ENCODE peak calls at places on chromosomes 5 and 9, in ten cellular contexts. One of them, this sample, is unnamed. For H3K4me1, the result is how much of the 10 kb centered on the place peaks cover.

GRCh38 chr5:175484322-175484721 is 6.0 kb downstream of the SFXN1 start:
- DNase-seq in tibial artery: no peak
- DNase-seq in GM23248: no peak
- DNase-seq in aorta: no peak
- DNase-seq in spleen: peak
- DNase-seq in CD4-positive, CD25-positive, alpha-beta regulatory T cell: no peak
- DNase-seq in adipocyte: no peak
- DNase-seq in hepatocyte: no peak
- DNase-seq in mammary epithelial cell: no peak
- DNase-seq in neural progenitor cell: no peak
- DNase-seq in this sample: no peak

GRCh38 chr9:106717686-106718085 is 145.3 kb upstream of the ZNF462 start:
- DNase-seq in hepatocyte: peak
- DNase-seq in mammary epithelial cell: peak
- DNase-seq in aorta: no peak
- DNase-seq in adipocyte: peak
- DNase-seq in neural progenitor cell: no peak
- DNase-seq in tibial artery: no peak
- DNase-seq in CD4-positive, CD25-positive, alpha-beta regulatory T cell: no peak
- DNase-seq in spleen: no peak
- DNase-seq in GM23248: peak
- DNase-seq in this sample: no peak

GRCh38 chr9:21933865-21934264 is 60.3 kb downstream of the CDKN2A start:
- DNase-seq in GM23248: peak
- DNase-seq in adipocyte: peak
- DNase-seq in hepatocyte: no peak
- DNase-seq in mammary epithelial cell: peak
- DNase-seq in tibial artery: no peak
- DNase-seq in spleen: no peak
- DNase-seq in neural progenitor cell: no peak
- DNase-seq in aorta: no peak
- DNase-seq in CD4-positive, CD25-positive, alpha-beta regulatory T cell: no peak
- DNase-seq in this sample: no peak

GRCh38 chr9:91036356-91036755 is 234.7 kb downstream of the SYK start:
- DNase-seq in aorta: no peak
- DNase-seq in hepatocyte: no peak
- DNase-seq in adipocyte: no peak
- DNase-seq in neural progenitor cell: no peak
- DNase-seq in GM23248: no peak
- DNase-seq in tibial artery: no peak
- DNase-seq in mammary epithelial cell: no peak
- DNase-seq in CD4-positive, CD25-positive, alpha-beta regulatory T cell: no peak
- DNase-seq in spleen: no peak
- DNase-seq in this sample: peak

GRCh38 chr5:83026930-83027687 is 50.1 kb downstream of the TMEM167A start:
- DNase-seq in mammary epithelial cell: no peak
- DNase-seq in tibial artery: no peak
- DNase-seq in hepatocyte: no peak
- DNase-seq in CD4-positive, CD25-positive, alpha-beta regulatory T cell: no peak
- DNase-seq in aorta: no peak
- DNase-seq in spleen: no peak
- DNase-seq in adipocyte: no peak
- DNase-seq in GM23248: no peak
- DNase-seq in neural progenitor cell: peak
- DNase-seq in this sample: peak

GRCh38 chr9:89603629-89604462 is 966 bp upstream of the GADD45G start:
- DNase-seq in aorta: peak
- DNase-seq in CD4-positive, CD25-positive, alpha-beta regulatory T cell: peak
- DNase-seq in hepatocyte: peak
- DNase-seq in spleen: peak
- DNase-seq in tibial artery: peak
- DNase-seq in mammary epithelial cell: peak
- DNase-seq in GM23248: peak
- DNase-seq in neural progenitor cell: peak
- DNase-seq in adipocyte: peak
- DNase-seq in this sample: peak

GRCh38 chr5:4246447-4246846 is 650.8 kb downstream of the IRX1 start:
- DNase-seq in GM23248: no peak
- DNase-seq in aorta: no peak
- DNase-seq in CD4-positive, CD25-positive, alpha-beta regulatory T cell: no peak
- DNase-seq in tibial artery: no peak
- DNase-seq in hepatocyte: no peak
- DNase-seq in mammary epithelial cell: peak
- DNase-seq in neural progenitor cell: no peak
- DNase-seq in adipocyte: no peak
- DNase-seq in spleen: no peak
- DNase-seq in this sample: no peak

GRCh38 chr9:76302947-76303550 is 91.2 kb downstream of the RFK start:
- DNase-seq in tibial artery: no peak
- DNase-seq in adipocyte: peak
- DNase-seq in hepatocyte: peak
- DNase-seq in GM23248: peak
- DNase-seq in spleen: no peak
- DNase-seq in CD4-positive, CD25-positive, alpha-beta regulatory T cell: peak
- DNase-seq in aorta: no peak
- DNase-seq in mammary epithelial cell: peak
- DNase-seq in neural progenitor cell: peak
- DNase-seq in this sample: peak

GRCh38 chr5:129820-130219 is 37.9 kb downstream of the PLEKHG4B start:
- DNase-seq in neural progenitor cell: no peak
- DNase-seq in CD4-positive, CD25-positive, alpha-beta regulatory T cell: no peak
- DNase-seq in mammary epithelial cell: peak
- DNase-seq in hepatocyte: no peak
- DNase-seq in tibial artery: no peak
- DNase-seq in aorta: no peak
- DNase-seq in spleen: no peak
- DNase-seq in GM23248: peak
- DNase-seq in adipocyte: peak
- DNase-seq in this sample: no peak

GRCh38 chr5:175444060-175444904 is at the start of gene DRD1:
- DNase-seq in mammary epithelial cell: peak
- DNase-seq in aorta: peak
- DNase-seq in tibial artery: no peak
- DNase-seq in spleen: peak
- DNase-seq in adipocyte: peak
- DNase-seq in neural progenitor cell: peak
- DNase-seq in hepatocyte: peak
- DNase-seq in CD4-positive, CD25-positive, alpha-beta regulatory T cell: peak
- DNase-seq in GM23248: peak
- DNase-seq in this sample: peak

GRCh38 chr5:9820696-9821449 is 190.7 kb upstream of the TAS2R1 start:
- DNase-seq in spleen: no peak
- DNase-seq in hepatocyte: no peak
- DNase-seq in adipocyte: peak
- DNase-seq in neural progenitor cell: no peak
- DNase-seq in CD4-positive, CD25-positive, alpha-beta regulatory T cell: no peak
- DNase-seq in tibial artery: no peak
- DNase-seq in mammary epithelial cell: no peak
- DNase-seq in aorta: no peak
- DNase-seq in GM23248: no peak
- DNase-seq in this sample: no peak

GRCh38 chr5:50716134-50716533 is 49.7 kb downstream of the PARP8 start:
- DNase-seq in neural progenitor cell: no peak
- DNase-seq in spleen: no peak
- DNase-seq in hepatocyte: no peak
- DNase-seq in tibial artery: no peak
- DNase-seq in GM23248: no peak
- DNase-seq in adipocyte: no peak
- DNase-seq in mammary epithelial cell: no peak
- DNase-seq in CD4-positive, CD25-positive, alpha-beta regulatory T cell: no peak
- DNase-seq in aorta: no peak
- DNase-seq in this sample: no peak

GRCh38 chr9:134661299-134661698 is 19.7 kb downstream of the COL5A1 start:
- DNase-seq in spleen: no peak
- DNase-seq in tibial artery: peak
- DNase-seq in adipocyte: peak
- DNase-seq in aorta: no peak
- DNase-seq in neural progenitor cell: no peak
- DNase-seq in CD4-positive, CD25-positive, alpha-beta regulatory T cell: no peak
- DNase-seq in hepatocyte: no peak
- DNase-seq in GM23248: peak
- DNase-seq in mammary epithelial cell: no peak
- DNase-seq in this sample: no peak

GRCh38 chr5:116527587-116527986 is 47.0 kb downstream of the SEMA6A start:
- DNase-seq in CD4-positive, CD25-positive, alpha-beta regulatory T cell: no peak
- DNase-seq in aorta: no peak
- DNase-seq in hepatocyte: no peak
- DNase-seq in adipocyte: no peak
- DNase-seq in GM23248: no peak
- DNase-seq in spleen: no peak
- DNase-seq in mammary epithelial cell: no peak
- DNase-seq in tibial artery: no peak
- DNase-seq in neural progenitor cell: no peak
- DNase-seq in this sample: no peak
- H3K4me3 ChIP-seq in CD4-positive, CD25-positive, alpha-beta regulatory T cell: no peak
- H3K4me3 ChIP-seq in aorta: no peak
- H3K4me3 ChIP-seq in hepatocyte: peak
- H3K4me3 ChIP-seq in adipocyte: no peak
- H3K4me3 ChIP-seq in GM23248: no peak
- H3K4me3 ChIP-seq in spleen: no peak
- H3K4me3 ChIP-seq in mammary epithelial cell: no peak
- H3K4me3 ChIP-seq in tibial artery: no peak
- H3K4me3 ChIP-seq in neural progenitor cell: no peak
- H3K4me3 ChIP-seq in this sample: no peak

GRCh38 chr5:115737452-115737851 is 79.0 kb downstream of the CDO1 start:
- DNase-seq in spleen: no peak
- DNase-seq in mammary epithelial cell: no peak
- DNase-seq in hepatocyte: no peak
- DNase-seq in CD4-positive, CD25-positive, alpha-beta regulatory T cell: no peak
- DNase-seq in tibial artery: no peak
- DNase-seq in neural progenitor cell: peak
- DNase-seq in GM23248: no peak
- DNase-seq in aorta: no peak
- DNase-seq in adipocyte: no peak
- DNase-seq in this sample: no peak
- H3K4me1 ChIP-seq in spleen: under half
- H3K4me1 ChIP-seq in mammary epithelial cell: under half
- H3K4me1 ChIP-seq in hepatocyte: under half
- H3K4me1 ChIP-seq in CD4-positive, CD25-positive, alpha-beta regulatory T cell: under half
- H3K4me1 ChIP-seq in tibial artery: under half
- H3K4me1 ChIP-seq in neural progenitor cell: under half
- H3K4me1 ChIP-seq in GM23248: under half
- H3K4me1 ChIP-seq in aorta: under half
- H3K4me1 ChIP-seq in adipocyte: under half
- H3K4me1 ChIP-seq in this sample: under half

GRCh38 chr9:124658165-124659017 is 112.7 kb downstream of the NR6A1 start:
- DNase-seq in spleen: peak
- DNase-seq in hepatocyte: peak
- DNase-seq in neural progenitor cell: peak
- DNase-seq in adipocyte: peak
- DNase-seq in CD4-positive, CD25-positive, alpha-beta regulatory T cell: peak
- DNase-seq in aorta: peak
- DNase-seq in mammary epithelial cell: peak
- DNase-seq in GM23248: peak
- DNase-seq in tibial artery: peak
- DNase-seq in this sample: peak
- H3K4me3 ChIP-seq in spleen: peak
- H3K4me3 ChIP-seq in hepatocyte: peak
- H3K4me3 ChIP-seq in neural progenitor cell: peak
- H3K4me3 ChIP-seq in adipocyte: peak
- H3K4me3 ChIP-seq in CD4-positive, CD25-positive, alpha-beta regulatory T cell: peak
- H3K4me3 ChIP-seq in aorta: peak
- H3K4me3 ChIP-seq in mammary epithelial cell: peak
- H3K4me3 ChIP-seq in GM23248: peak
- H3K4me3 ChIP-seq in tibial artery: peak
- H3K4me3 ChIP-seq in this sample: peak

DNA sequence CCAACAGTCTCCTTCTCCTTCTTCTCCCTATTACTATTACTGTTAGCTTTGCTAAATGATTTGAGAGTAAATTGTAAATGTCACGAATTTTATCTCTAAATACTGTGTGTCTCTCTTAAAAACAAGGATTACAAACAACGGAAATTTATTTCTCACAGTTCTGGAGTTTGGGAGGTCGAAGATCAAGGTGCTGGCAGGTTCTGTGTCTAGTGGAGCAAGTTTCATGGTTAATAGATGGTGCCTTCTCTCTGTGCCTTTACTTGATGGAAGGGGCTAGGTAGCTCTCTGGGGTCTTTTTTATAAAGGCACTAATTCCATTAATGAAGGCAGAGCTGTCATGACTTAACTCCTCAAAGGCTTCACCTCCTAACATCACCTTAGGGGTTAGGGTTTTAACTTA is 237.9 kb downstream of the MAN2A1 start:
- DNase-seq in spleen: no peak
- DNase-seq in tibial artery: no peak
- DNase-seq in GM23248: no peak
- DNase-seq in hepatocyte: no peak
- DNase-seq in adipocyte: no peak
- DNase-seq in CD4-positive, CD25-positive, alpha-beta regulatory T cell: no peak
- DNase-seq in neural progenitor cell: no peak
- DNase-seq in aorta: no peak
- DNase-seq in mammary epithelial cell: no peak
- DNase-seq in this sample: no peak
- H3K4me1 ChIP-seq in spleen: under half
- H3K4me1 ChIP-seq in tibial artery: under half
- H3K4me1 ChIP-seq in GM23248: under half
- H3K4me1 ChIP-seq in hepatocyte: under half
- H3K4me1 ChIP-seq in adipocyte: under half
- H3K4me1 ChIP-seq in CD4-positive, CD25-positive, alpha-beta regulatory T cell: under half
- H3K4me1 ChIP-seq in neural progenitor cell: under half
- H3K4me1 ChIP-seq in aorta: under half
- H3K4me1 ChIP-seq in mammary epithelial cell: under half
- H3K4me1 ChIP-seq in this sample: under half

GRCh38 chr5:141543053-141543452 is 54.2 kb downstream of the PCDHGC5 start:
- DNase-seq in spleen: no peak
- DNase-seq in aorta: no peak
- DNase-seq in neural progenitor cell: no peak
- DNase-seq in GM23248: no peak
- DNase-seq in adipocyte: no peak
- DNase-seq in mammary epithelial cell: no peak
- DNase-seq in tibial artery: no peak
- DNase-seq in hepatocyte: no peak
- DNase-seq in CD4-positive, CD25-positive, alpha-beta regulatory T cell: no peak
- DNase-seq in this sample: no peak

GRCh38 chr5:141547488-141547887 is 58.6 kb downstream of the PCDHGC5 start:
- DNase-seq in hepatocyte: no peak
- DNase-seq in GM23248: peak
- DNase-seq in mammary epithelial cell: no peak
- DNase-seq in adipocyte: peak
- DNase-seq in neural progenitor cell: peak
- DNase-seq in spleen: no peak
- DNase-seq in tibial artery: no peak
- DNase-seq in aorta: no peak
- DNase-seq in CD4-positive, CD25-positive, alpha-beta regulatory T cell: peak
- DNase-seq in this sample: peak

DNA sequence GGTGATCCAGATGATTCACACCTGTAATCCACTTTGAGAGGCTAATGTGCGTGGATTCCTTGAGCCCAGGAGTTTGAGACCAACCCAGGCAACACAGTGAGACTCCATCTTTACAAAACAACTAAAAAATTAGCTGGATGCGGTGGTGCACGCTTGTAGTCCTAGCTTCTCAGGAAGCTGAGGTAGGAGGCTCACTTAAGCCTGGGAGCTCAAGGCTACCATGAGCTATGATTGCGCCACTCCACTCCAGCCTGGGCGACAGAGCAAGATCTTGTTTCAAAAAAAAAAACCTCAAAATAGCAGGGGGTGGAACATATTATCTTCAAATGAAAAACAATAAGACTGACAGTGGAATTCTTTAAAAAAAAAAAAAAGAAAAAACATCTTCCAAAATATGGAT is 59.0 kb downstream of the PCDHGC5 start:
- DNase-seq in CD4-positive, CD25-positive, alpha-beta regulatory T cell: no peak
- DNase-seq in adipocyte: no peak
- DNase-seq in spleen: no peak
- DNase-seq in hepatocyte: no peak
- DNase-seq in mammary epithelial cell: no peak
- DNase-seq in tibial artery: no peak
- DNase-seq in aorta: no peak
- DNase-seq in GM23248: no peak
- DNase-seq in neural progenitor cell: no peak
- DNase-seq in this sample: no peak
- H3K4me3 ChIP-seq in CD4-positive, CD25-positive, alpha-beta regulatory T cell: no peak
- H3K4me3 ChIP-seq in adipocyte: peak
- H3K4me3 ChIP-seq in spleen: no peak
- H3K4me3 ChIP-seq in hepatocyte: no peak
- H3K4me3 ChIP-seq in mammary epithelial cell: no peak
- H3K4me3 ChIP-seq in tibial artery: no peak
- H3K4me3 ChIP-seq in aorta: no peak
- H3K4me3 ChIP-seq in GM23248: no peak
- H3K4me3 ChIP-seq in neural progenitor cell: no peak
- H3K4me3 ChIP-seq in this sample: no peak

This sample was measured in OCI-LY7.